ENCODE peak calls at places on chromosome 12, in eight cellular contexts. One of them, this sample, is unnamed.

GRCh38 chr12:75863475-75863874 is 168.1 kb downstream of the PHLDA1 start:
- DNase-seq in activated T-helper 1 cell treated with anti-CD3 and anti-CD28 coated beads, Interleukin-12 subunit alpha, Interleukin-12 subunit beta, Interleukin-2, Interleukin-4 antibody, amounts not matched to agents 30 ng/mL and 10 ng/mL and 1 ng/mL, durations not matched to agents 14 hours and 24 hours and 36 hours: no peak
- DNase-seq in cardiac fibroblast: no peak
- DNase-seq in WTC11: no peak
- DNase-seq in upper lobe of right lung: no peak
- DNase-seq in astrocyte of the hippocampus: no peak
- DNase-seq in caudate nucleus: no peak
- DNase-seq in CD4-positive, alpha-beta memory T cell: no peak
- DNase-seq in this sample: no peak

GRCh38 chr12:88084210-88084609 is 55.0 kb upstream of the C12orf50 start:
- DNase-seq in activated T-helper 1 cell treated with anti-CD3 and anti-CD28 coated beads, Interleukin-12 subunit alpha, Interleukin-12 subunit beta, Interleukin-2, Interleukin-4 antibody, amounts not matched to agents 30 ng/mL and 10 ng/mL and 1 ng/mL, durations not matched to agents 14 hours and 24 hours and 36 hours: no peak
- DNase-seq in cardiac fibroblast: no peak
- DNase-seq in WTC11: no peak
- DNase-seq in upper lobe of right lung: no peak
- DNase-seq in astrocyte of the hippocampus: no peak
- DNase-seq in caudate nucleus: no peak
- DNase-seq in CD4-positive, alpha-beta memory T cell: no peak
- DNase-seq in this sample: no peak

GRCh38 chr12:9347328-9348127 is 139.3 kb upstream of the PZP start:
- DNase-seq in activated T-helper 1 cell treated with anti-CD3 and anti-CD28 coated beads, Interleukin-12 subunit alpha, Interleukin-12 subunit beta, Interleukin-2, Interleukin-4 antibody, amounts not matched to agents 30 ng/mL and 10 ng/mL and 1 ng/mL, durations not matched to agents 14 hours and 24 hours and 36 hours: no peak
- DNase-seq in cardiac fibroblast: peak
- DNase-seq in WTC11: no peak
- DNase-seq in upper lobe of right lung: no peak
- DNase-seq in astrocyte of the hippocampus: peak
- DNase-seq in caudate nucleus: no peak
- DNase-seq in CD4-positive, alpha-beta memory T cell: no peak
- DNase-seq in this sample: no peak

GRCh38 chr12:98645572-98646067 is 530 bp downstream of the APAF1 start:
- DNase-seq in activated T-helper 1 cell treated with anti-CD3 and anti-CD28 coated beads, Interleukin-12 subunit alpha, Interleukin-12 subunit beta, Interleukin-2, Interleukin-4 antibody, amounts not matched to agents 30 ng/mL and 10 ng/mL and 1 ng/mL, durations not matched to agents 14 hours and 24 hours and 36 hours: no peak
- DNase-seq in cardiac fibroblast: peak
- DNase-seq in WTC11: peak
- DNase-seq in upper lobe of right lung: no peak
- DNase-seq in astrocyte of the hippocampus: peak
- DNase-seq in caudate nucleus: peak
- DNase-seq in CD4-positive, alpha-beta memory T cell: peak
- DNase-seq in this sample: no peak

GRCh38 chr12:87086118-87086891 is 830.1 kb upstream of the MGAT4C start:
- DNase-seq in activated T-helper 1 cell treated with anti-CD3 and anti-CD28 coated beads, Interleukin-12 subunit alpha, Interleukin-12 subunit beta, Interleukin-2, Interleukin-4 antibody, amounts not matched to agents 30 ng/mL and 10 ng/mL and 1 ng/mL, durations not matched to agents 14 hours and 24 hours and 36 hours: no peak
- DNase-seq in cardiac fibroblast: peak
- DNase-seq in WTC11: no peak
- DNase-seq in upper lobe of right lung: no peak
- DNase-seq in astrocyte of the hippocampus: no peak
- DNase-seq in caudate nucleus: no peak
- DNase-seq in CD4-positive, alpha-beta memory T cell: no peak
- DNase-seq in this sample: no peak

GRCh38 chr12:19779393-19780056 is 340.2 kb downstream of the AEBP2 start:
- DNase-seq in activated T-helper 1 cell treated with anti-CD3 and anti-CD28 coated beads, Interleukin-12 subunit alpha, Interleukin-12 subunit beta, Interleukin-2, Interleukin-4 antibody, amounts not matched to agents 30 ng/mL and 10 ng/mL and 1 ng/mL, durations not matched to agents 14 hours and 24 hours and 36 hours: no peak
- DNase-seq in cardiac fibroblast: peak
- DNase-seq in WTC11: peak
- DNase-seq in upper lobe of right lung: no peak
- DNase-seq in astrocyte of the hippocampus: peak
- DNase-seq in caudate nucleus: no peak
- DNase-seq in CD4-positive, alpha-beta memory T cell: no peak
- DNase-seq in this sample: no peak

GRCh38 chr12:132174015-132174660 is 29.9 kb downstream of the NOC4L start:
- DNase-seq in activated T-helper 1 cell treated with anti-CD3 and anti-CD28 coated beads, Interleukin-12 subunit alpha, Interleukin-12 subunit beta, Interleukin-2, Interleukin-4 antibody, amounts not matched to agents 30 ng/mL and 10 ng/mL and 1 ng/mL, durations not matched to agents 14 hours and 24 hours and 36 hours: no peak
- DNase-seq in cardiac fibroblast: no peak
- DNase-seq in WTC11: no peak
- DNase-seq in upper lobe of right lung: no peak
- DNase-seq in astrocyte of the hippocampus: no peak
- DNase-seq in caudate nucleus: no peak
- DNase-seq in CD4-positive, alpha-beta memory T cell: peak
- DNase-seq in this sample: no peak

GRCh38 chr12:3223601-3224529 is 146.7 kb downstream of the TSPAN9 start:
- DNase-seq in activated T-helper 1 cell treated with anti-CD3 and anti-CD28 coated beads, Interleukin-12 subunit alpha, Interleukin-12 subunit beta, Interleukin-2, Interleukin-4 antibody, amounts not matched to agents 30 ng/mL and 10 ng/mL and 1 ng/mL, durations not matched to agents 14 hours and 24 hours and 36 hours: no peak
- DNase-seq in cardiac fibroblast: no peak
- DNase-seq in WTC11: no peak
- DNase-seq in upper lobe of right lung: no peak
- DNase-seq in astrocyte of the hippocampus: no peak
- DNase-seq in caudate nucleus: no peak
- DNase-seq in CD4-positive, alpha-beta memory T cell: no peak
- DNase-seq in this sample: no peak

GRCh38 chr12:114013601-114014345 is 47.6 kb upstream of the RBM19 start:
- DNase-seq in activated T-helper 1 cell treated with anti-CD3 and anti-CD28 coated beads, Interleukin-12 subunit alpha, Interleukin-12 subunit beta, Interleukin-2, Interleukin-4 antibody, amounts not matched to agents 30 ng/mL and 10 ng/mL and 1 ng/mL, durations not matched to agents 14 hours and 24 hours and 36 hours: no peak
- DNase-seq in cardiac fibroblast: peak
- DNase-seq in WTC11: peak
- DNase-seq in upper lobe of right lung: no peak
- DNase-seq in astrocyte of the hippocampus: peak
- DNase-seq in caudate nucleus: no peak
- DNase-seq in CD4-positive, alpha-beta memory T cell: no peak
- DNase-seq in this sample: no peak

GRCh38 chr12:2691340-2692111 is 103.2 kb upstream of the FKBP4 start:
- DNase-seq in activated T-helper 1 cell treated with anti-CD3 and anti-CD28 coated beads, Interleukin-12 subunit alpha, Interleukin-12 subunit beta, Interleukin-2, Interleukin-4 antibody, amounts not matched to agents 30 ng/mL and 10 ng/mL and 1 ng/mL, durations not matched to agents 14 hours and 24 hours and 36 hours: peak
- DNase-seq in cardiac fibroblast: no peak
- DNase-seq in WTC11: peak
- DNase-seq in upper lobe of right lung: no peak
- DNase-seq in astrocyte of the hippocampus: peak
- DNase-seq in caudate nucleus: no peak
- DNase-seq in CD4-positive, alpha-beta memory T cell: peak
- DNase-seq in this sample: no peak

GRCh38 chr12:124694846-124695497 is 127.6 kb upstream of the NCOR2 start:
- DNase-seq in activated T-helper 1 cell treated with anti-CD3 and anti-CD28 coated beads, Interleukin-12 subunit alpha, Interleukin-12 subunit beta, Interleukin-2, Interleukin-4 antibody, amounts not matched to agents 30 ng/mL and 10 ng/mL and 1 ng/mL, durations not matched to agents 14 hours and 24 hours and 36 hours: no peak
- DNase-seq in cardiac fibroblast: peak
- DNase-seq in WTC11: no peak
- DNase-seq in upper lobe of right lung: no peak
- DNase-seq in astrocyte of the hippocampus: peak
- DNase-seq in caudate nucleus: no peak
- DNase-seq in CD4-positive, alpha-beta memory T cell: no peak
- DNase-seq in this sample: no peak

GRCh38 chr12:100927825-100928224 is 133.2 kb downstream of the ANO4 start:
- DNase-seq in activated T-helper 1 cell treated with anti-CD3 and anti-CD28 coated beads, Interleukin-12 subunit alpha, Interleukin-12 subunit beta, Interleukin-2, Interleukin-4 antibody, amounts not matched to agents 30 ng/mL and 10 ng/mL and 1 ng/mL, durations not matched to agents 14 hours and 24 hours and 36 hours: no peak
- DNase-seq in cardiac fibroblast: no peak
- DNase-seq in WTC11: no peak
- DNase-seq in upper lobe of right lung: no peak
- DNase-seq in astrocyte of the hippocampus: peak
- DNase-seq in caudate nucleus: no peak
- DNase-seq in CD4-positive, alpha-beta memory T cell: no peak
- DNase-seq in this sample: no peak

GRCh38 chr12:79451988-79452387 is 238.8 kb downstream of the PAWR start:
- DNase-seq in activated T-helper 1 cell treated with anti-CD3 and anti-CD28 coated beads, Interleukin-12 subunit alpha, Interleukin-12 subunit beta, Interleukin-2, Interleukin-4 antibody, amounts not matched to agents 30 ng/mL and 10 ng/mL and 1 ng/mL, durations not matched to agents 14 hours and 24 hours and 36 hours: no peak
- DNase-seq in cardiac fibroblast: peak
- DNase-seq in WTC11: no peak
- DNase-seq in upper lobe of right lung: no peak
- DNase-seq in astrocyte of the hippocampus: peak
- DNase-seq in caudate nucleus: no peak
- DNase-seq in CD4-positive, alpha-beta memory T cell: no peak
- DNase-seq in this sample: no peak

GRCh38 chr12:40566246-40566645 is 126.0 kb upstream of the CNTN1 start:
- DNase-seq in activated T-helper 1 cell treated with anti-CD3 and anti-CD28 coated beads, Interleukin-12 subunit alpha, Interleukin-12 subunit beta, Interleukin-2, Interleukin-4 antibody, amounts not matched to agents 30 ng/mL and 10 ng/mL and 1 ng/mL, durations not matched to agents 14 hours and 24 hours and 36 hours: no peak
- DNase-seq in cardiac fibroblast: no peak
- DNase-seq in WTC11: no peak
- DNase-seq in upper lobe of right lung: no peak
- DNase-seq in astrocyte of the hippocampus: no peak
- DNase-seq in caudate nucleus: no peak
- DNase-seq in CD4-positive, alpha-beta memory T cell: no peak
- DNase-seq in this sample: no peak

GRCh38 chr12:94277426-94278000 is 129.1 kb downstream of the PLXNC1 start:
- DNase-seq in activated T-helper 1 cell treated with anti-CD3 and anti-CD28 coated beads, Interleukin-12 subunit alpha, Interleukin-12 subunit beta, Interleukin-2, Interleukin-4 antibody, amounts not matched to agents 30 ng/mL and 10 ng/mL and 1 ng/mL, durations not matched to agents 14 hours and 24 hours and 36 hours: no peak
- DNase-seq in cardiac fibroblast: peak
- DNase-seq in WTC11: no peak
- DNase-seq in upper lobe of right lung: no peak
- DNase-seq in astrocyte of the hippocampus: no peak
- DNase-seq in caudate nucleus: peak
- DNase-seq in CD4-positive, alpha-beta memory T cell: no peak
- DNase-seq in this sample: peak

GRCh38 chr12:22477166-22477893 is 67.0 kb downstream of the C2CD5 start:
- DNase-seq in activated T-helper 1 cell treated with anti-CD3 and anti-CD28 coated beads, Interleukin-12 subunit alpha, Interleukin-12 subunit beta, Interleukin-2, Interleukin-4 antibody, amounts not matched to agents 30 ng/mL and 10 ng/mL and 1 ng/mL, durations not matched to agents 14 hours and 24 hours and 36 hours: no peak
- DNase-seq in cardiac fibroblast: peak
- DNase-seq in WTC11: no peak
- DNase-seq in upper lobe of right lung: no peak
- DNase-seq in astrocyte of the hippocampus: peak
- DNase-seq in caudate nucleus: no peak
- DNase-seq in CD4-positive, alpha-beta memory T cell: no peak
- DNase-seq in this sample: no peak

GRCh38 chr12:52616680-52617402 is 1.5 kb downstream of the KRT73 start:
- DNase-seq in activated T-helper 1 cell treated with anti-CD3 and anti-CD28 coated beads, Interleukin-12 subunit alpha, Interleukin-12 subunit beta, Interleukin-2, Interleukin-4 antibody, amounts not matched to agents 30 ng/mL and 10 ng/mL and 1 ng/mL, durations not matched to agents 14 hours and 24 hours and 36 hours: no peak
- DNase-seq in cardiac fibroblast: no peak
- DNase-seq in WTC11: no peak
- DNase-seq in upper lobe of right lung: no peak
- DNase-seq in astrocyte of the hippocampus: no peak
- DNase-seq in caudate nucleus: no peak
- DNase-seq in CD4-positive, alpha-beta memory T cell: no peak
- DNase-seq in this sample: no peak

GRCh38 chr12:124441443-124442190 is 125.8 kb downstream of the NCOR2 start:
- DNase-seq in activated T-helper 1 cell treated with anti-CD3 and anti-CD28 coated beads, Interleukin-12 subunit alpha, Interleukin-12 subunit beta, Interleukin-2, Interleukin-4 antibody, amounts not matched to agents 30 ng/mL and 10 ng/mL and 1 ng/mL, durations not matched to agents 14 hours and 24 hours and 36 hours: no peak
- DNase-seq in cardiac fibroblast: peak
- DNase-seq in WTC11: no peak
- DNase-seq in upper lobe of right lung: no peak
- DNase-seq in astrocyte of the hippocampus: peak
- DNase-seq in caudate nucleus: no peak
- DNase-seq in CD4-positive, alpha-beta memory T cell: no peak
- DNase-seq in this sample: no peak

GRCh38 chr12:10365716-10366433 is 24.0 kb downstream of the KLRK1 start:
- DNase-seq in activated T-helper 1 cell treated with anti-CD3 and anti-CD28 coated beads, Interleukin-12 subunit alpha, Interleukin-12 subunit beta, Interleukin-2, Interleukin-4 antibody, amounts not matched to agents 30 ng/mL and 10 ng/mL and 1 ng/mL, durations not matched to agents 14 hours and 24 hours and 36 hours: no peak
- DNase-seq in cardiac fibroblast: peak
- DNase-seq in WTC11: no peak
- DNase-seq in upper lobe of right lung: no peak
- DNase-seq in astrocyte of the hippocampus: peak
- DNase-seq in caudate nucleus: no peak
- DNase-seq in CD4-positive, alpha-beta memory T cell: no peak
- DNase-seq in this sample: no peak

GRCh38 chr12:31118347-31118830 is 44.7 kb downstream of the DDX11 start:
- DNase-seq in activated T-helper 1 cell treated with anti-CD3 and anti-CD28 coated beads, Interleukin-12 subunit alpha, Interleukin-12 subunit beta, Interleukin-2, Interleukin-4 antibody, amounts not matched to agents 30 ng/mL and 10 ng/mL and 1 ng/mL, durations not matched to agents 14 hours and 24 hours and 36 hours: no peak
- DNase-seq in cardiac fibroblast: peak
- DNase-seq in WTC11: peak
- DNase-seq in upper lobe of right lung: no peak
- DNase-seq in astrocyte of the hippocampus: peak
- DNase-seq in caudate nucleus: no peak
- DNase-seq in CD4-positive, alpha-beta memory T cell: peak
- DNase-seq in this sample: no peak

GRCh38 chr12:55934773-55935172 is 3.8 kb downstream of the DGKA start:
- DNase-seq in activated T-helper 1 cell treated with anti-CD3 and anti-CD28 coated beads, Interleukin-12 subunit alpha, Interleukin-12 subunit beta, Interleukin-2, Interleukin-4 antibody, amounts not matched to agents 30 ng/mL and 10 ng/mL and 1 ng/mL, durations not matched to agents 14 hours and 24 hours and 36 hours: no peak
- DNase-seq in cardiac fibroblast: no peak
- DNase-seq in WTC11: no peak
- DNase-seq in upper lobe of right lung: no peak
- DNase-seq in astrocyte of the hippocampus: no peak
- DNase-seq in caudate nucleus: no peak
- DNase-seq in CD4-positive, alpha-beta memory T cell: no peak
- DNase-seq in this sample: no peak

GRCh38 chr12:6273931-6274687 is 36.4 kb upstream of the PLEKHG6 start:
- DNase-seq in activated T-helper 1 cell treated with anti-CD3 and anti-CD28 coated beads, Interleukin-12 subunit alpha, Interleukin-12 subunit beta, Interleukin-2, Interleukin-4 antibody, amounts not matched to agents 30 ng/mL and 10 ng/mL and 1 ng/mL, durations not matched to agents 14 hours and 24 hours and 36 hours: no peak
- DNase-seq in cardiac fibroblast: peak
- DNase-seq in WTC11: no peak
- DNase-seq in upper lobe of right lung: peak
- DNase-seq in astrocyte of the hippocampus: peak
- DNase-seq in caudate nucleus: no peak
- DNase-seq in CD4-positive, alpha-beta memory T cell: no peak
- DNase-seq in this sample: no peak

GRCh38 chr12:116861331-116861730 is 19.9 kb downstream of the HRK start:
- DNase-seq in activated T-helper 1 cell treated with anti-CD3 and anti-CD28 coated beads, Interleukin-12 subunit alpha, Interleukin-12 subunit beta, Interleukin-2, Interleukin-4 antibody, amounts not matched to agents 30 ng/mL and 10 ng/mL and 1 ng/mL, durations not matched to agents 14 hours and 24 hours and 36 hours: peak
- DNase-seq in cardiac fibroblast: peak
- DNase-seq in WTC11: no peak
- DNase-seq in upper lobe of right lung: no peak
- DNase-seq in astrocyte of the hippocampus: peak
- DNase-seq in caudate nucleus: peak
- DNase-seq in CD4-positive, alpha-beta memory T cell: peak
- DNase-seq in this sample: peak

GRCh38 chr12:13534645-13535398 is 338.3 kb downstream of the EMP1 start:
- DNase-seq in activated T-helper 1 cell treated with anti-CD3 and anti-CD28 coated beads, Interleukin-12 subunit alpha, Interleukin-12 subunit beta, Interleukin-2, Interleukin-4 antibody, amounts not matched to agents 30 ng/mL and 10 ng/mL and 1 ng/mL, durations not matched to agents 14 hours and 24 hours and 36 hours: no peak
- DNase-seq in cardiac fibroblast: peak
- DNase-seq in WTC11: peak
- DNase-seq in upper lobe of right lung: peak
- DNase-seq in astrocyte of the hippocampus: peak
- DNase-seq in caudate nucleus: peak
- DNase-seq in CD4-positive, alpha-beta memory T cell: no peak
- DNase-seq in this sample: peak

GRCh38 chr12:46770501-46771183 is 55.2 kb downstream of the SLC38A4 start:
- DNase-seq in activated T-helper 1 cell treated with anti-CD3 and anti-CD28 coated beads, Interleukin-12 subunit alpha, Interleukin-12 subunit beta, Interleukin-2, Interleukin-4 antibody, amounts not matched to agents 30 ng/mL and 10 ng/mL and 1 ng/mL, durations not matched to agents 14 hours and 24 hours and 36 hours: no peak
- DNase-seq in cardiac fibroblast: peak
- DNase-seq in WTC11: no peak
- DNase-seq in upper lobe of right lung: no peak
- DNase-seq in astrocyte of the hippocampus: peak
- DNase-seq in caudate nucleus: no peak
- DNase-seq in CD4-positive, alpha-beta memory T cell: no peak
- DNase-seq in this sample: no peak

GRCh38 chr12:131681257-131681620 is 29.7 kb upstream of the SFSWAP start:
- DNase-seq in activated T-helper 1 cell treated with anti-CD3 and anti-CD28 coated beads, Interleukin-12 subunit alpha, Interleukin-12 subunit beta, Interleukin-2, Interleukin-4 antibody, amounts not matched to agents 30 ng/mL and 10 ng/mL and 1 ng/mL, durations not matched to agents 14 hours and 24 hours and 36 hours: no peak
- DNase-seq in cardiac fibroblast: no peak
- DNase-seq in WTC11: no peak
- DNase-seq in upper lobe of right lung: no peak
- DNase-seq in astrocyte of the hippocampus: no peak
- DNase-seq in caudate nucleus: no peak
- DNase-seq in CD4-positive, alpha-beta memory T cell: no peak
- DNase-seq in this sample: no peak

GRCh38 chr12:89707623-89707991 is 1.0 kb downstream of the ATP2B1 start:
- DNase-seq in activated T-helper 1 cell treated with anti-CD3 and anti-CD28 coated beads, Interleukin-12 subunit alpha, Interleukin-12 subunit beta, Interleukin-2, Interleukin-4 antibody, amounts not matched to agents 30 ng/mL and 10 ng/mL and 1 ng/mL, durations not matched to agents 14 hours and 24 hours and 36 hours: peak
- DNase-seq in cardiac fibroblast: no peak
- DNase-seq in WTC11: peak
- DNase-seq in upper lobe of right lung: peak
- DNase-seq in astrocyte of the hippocampus: peak
- DNase-seq in caudate nucleus: no peak
- DNase-seq in CD4-positive, alpha-beta memory T cell: peak
- DNase-seq in this sample: no peak

GRCh38 chr12:124321040-124321481 is 26.2 kb downstream of the RFLNA start:
- DNase-seq in activated T-helper 1 cell treated with anti-CD3 and anti-CD28 coated beads, Interleukin-12 subunit alpha, Interleukin-12 subunit beta, Interleukin-2, Interleukin-4 antibody, amounts not matched to agents 30 ng/mL and 10 ng/mL and 1 ng/mL, durations not matched to agents 14 hours and 24 hours and 36 hours: peak
- DNase-seq in cardiac fibroblast: peak
- DNase-seq in WTC11: peak
- DNase-seq in upper lobe of right lung: peak
- DNase-seq in astrocyte of the hippocampus: peak
- DNase-seq in caudate nucleus: peak
- DNase-seq in CD4-positive, alpha-beta memory T cell: no peak
- DNase-seq in this sample: peak

GRCh38 chr12:3803865-3804472 is 51.1 kb upstream of the CRACR2A start:
- DNase-seq in activated T-helper 1 cell treated with anti-CD3 and anti-CD28 coated beads, Interleukin-12 subunit alpha, Interleukin-12 subunit beta, Interleukin-2, Interleukin-4 antibody, amounts not matched to agents 30 ng/mL and 10 ng/mL and 1 ng/mL, durations not matched to agents 14 hours and 24 hours and 36 hours: peak
- DNase-seq in cardiac fibroblast: peak
- DNase-seq in WTC11: peak
- DNase-seq in upper lobe of right lung: peak
- DNase-seq in astrocyte of the hippocampus: peak
- DNase-seq in caudate nucleus: peak
- DNase-seq in CD4-positive, alpha-beta memory T cell: peak
- DNase-seq in this sample: peak

GRCh38 chr12:50505945-50506344 is 1.2 kb downstream of the DIP2B start:
- DNase-seq in activated T-helper 1 cell treated with anti-CD3 and anti-CD28 coated beads, Interleukin-12 subunit alpha, Interleukin-12 subunit beta, Interleukin-2, Interleukin-4 antibody, amounts not matched to agents 30 ng/mL and 10 ng/mL and 1 ng/mL, durations not matched to agents 14 hours and 24 hours and 36 hours: no peak
- DNase-seq in cardiac fibroblast: peak
- DNase-seq in WTC11: no peak
- DNase-seq in upper lobe of right lung: no peak
- DNase-seq in astrocyte of the hippocampus: peak
- DNase-seq in caudate nucleus: peak
- DNase-seq in CD4-positive, alpha-beta memory T cell: no peak
- DNase-seq in this sample: peak

GRCh38 chr12:113186666-113187325 is 1.3 kb downstream of the RITA1 start:
- DNase-seq in activated T-helper 1 cell treated with anti-CD3 and anti-CD28 coated beads, Interleukin-12 subunit alpha, Interleukin-12 subunit beta, Interleukin-2, Interleukin-4 antibody, amounts not matched to agents 30 ng/mL and 10 ng/mL and 1 ng/mL, durations not matched to agents 14 hours and 24 hours and 36 hours: no peak
- DNase-seq in cardiac fibroblast: no peak
- DNase-seq in WTC11: no peak
- DNase-seq in upper lobe of right lung: no peak
- DNase-seq in astrocyte of the hippocampus: no peak
- DNase-seq in caudate nucleus: no peak
- DNase-seq in CD4-positive, alpha-beta memory T cell: no peak
- DNase-seq in this sample: no peak

This sample was measured in nucleus accumbens.